ENCODE peak calls at places on chromosome 17, in four cellular contexts. B, A, T and O are unnamed samples.

GRCh38 chr17:49223517-49224197 is 6.9 kb downstream of the PHOSPHO1 start:
- DNase-seq in A (peak; percentile 76), B (peak; percentile 91), T (no peak), O (no peak)

GRCh38 chr17:48037036-48037881 is at the start of gene COPZ2:
- DNase-seq in A (no peak), B (peak; percentile 91), T (peak; percentile 87), O (no peak)

GRCh38 chr17:14859521-14859920 is 405.6 kb downstream of the PMP22 start:
- DNase-seq in T (no peak), A (no peak), B (no peak), O (no peak)

GRCh38 chr17:13403982-13404931 is 197.5 kb downstream of the HS3ST3A1 start:
- DNase-seq in T (no peak), A (no peak), B (no peak), O (no peak)

GRCh38 chr17:37833237-37833859 is 88.5 kb upstream of the HNF1B start:
- DNase-seq in T (no peak), A (no peak), B (no peak), O (no peak)

GRCh38 chr17:61407211-61407911 is 7.7 kb downstream of the TBX2 start:
- DNase-seq in B (peak; percentile 48), A (no peak), T (peak; percentile 54), O (no peak)

GRCh38 chr17:2481760-2482159 is 29.9 kb downstream of the METTL16 start:
- DNase-seq in B (no peak), A (no peak), T (no peak), O (no peak)

GRCh38 chr17:82648761-82649474 is 674 bp upstream of the WDR45B start:
- DNase-seq in T (peak; percentile 87), A (peak; percentile 73), B (peak; percentile 93), O (no peak)

GRCh38 chr17:78401246-78401645 is 22.8 kb downstream of the PGS1 start:
- DNase-seq in T (no peak), A (no peak), B (no peak), O (no peak)

GRCh38 chr17:28743243-28744103 is at the start of gene TRAF4:
- DNase-seq in B (peak; percentile 95), T (peak; percentile 86), A (peak; percentile 75), O (no peak)

GRCh38 chr17:1515640-1516402 is 591 bp downstream of the INPP5K start:
- DNase-seq in T (peak; percentile 85), A (peak; percentile 58), B (no peak), O (no peak)

GRCh38 chr17:57357392-57357784 is 101.1 kb downstream of the MSI2 start:
- DNase-seq in T (no peak), A (no peak), B (no peak), O (no peak)